ENCODE peak calls at places on chromosomes 7 and 10, in eight cellular contexts. One of them, this sample, is unnamed.

GRCh38 chr10:72158174-72158573 is 57.6 kb upstream of the ANAPC16 start:
- DNase-seq in transverse colon: no peak
- DNase-seq in GM12892: no peak
- DNase-seq in Panc1: no peak
- DNase-seq in HCT116: no peak
- DNase-seq in K562: no peak
- DNase-seq in sigmoid colon: no peak
- DNase-seq in GM12891: no peak
- DNase-seq in this sample: no peak

GRCh38 chr7:51590746-51591145 is 274.1 kb upstream of the COBL start:
- DNase-seq in transverse colon: no peak
- DNase-seq in GM12892: no peak
- DNase-seq in Panc1: no peak
- DNase-seq in HCT116: no peak
- DNase-seq in K562: no peak
- DNase-seq in sigmoid colon: no peak
- DNase-seq in GM12891: no peak
- DNase-seq in this sample: no peak

GRCh38 chr10:66639351-66639750 is 286.5 kb upstream of the LRRTM3 start:
- DNase-seq in transverse colon: no peak
- DNase-seq in GM12892: no peak
- DNase-seq in Panc1: no peak
- DNase-seq in HCT116: no peak
- DNase-seq in K562: no peak
- DNase-seq in sigmoid colon: no peak
- DNase-seq in GM12891: no peak
- DNase-seq in this sample: no peak

GRCh38 chr7:30491417-30491816 is 12.8 kb upstream of the NOD1 start:
- DNase-seq in transverse colon: no peak
- DNase-seq in GM12892: no peak
- DNase-seq in Panc1: no peak
- DNase-seq in HCT116: no peak
- DNase-seq in K562: no peak
- DNase-seq in sigmoid colon: no peak
- DNase-seq in GM12891: no peak
- DNase-seq in this sample: no peak

GRCh38 chr7:47326220-47326619 is 255.7 kb downstream of the TNS3 start:
- DNase-seq in transverse colon: no peak
- DNase-seq in GM12892: no peak
- DNase-seq in Panc1: no peak
- DNase-seq in HCT116: no peak
- DNase-seq in K562: no peak
- DNase-seq in sigmoid colon: no peak
- DNase-seq in GM12891: no peak
- DNase-seq in this sample: no peak

GRCh38 chr7:36775673-36776072 is 51.4 kb upstream of the AOAH start:
- DNase-seq in transverse colon: no peak
- DNase-seq in GM12892: no peak
- DNase-seq in Panc1: no peak
- DNase-seq in HCT116: no peak
- DNase-seq in K562: no peak
- DNase-seq in sigmoid colon: no peak
- DNase-seq in GM12891: no peak
- DNase-seq in this sample: no peak

GRCh38 chr7:117043051-117043546 is 89.8 kb downstream of the ST7 start:
- DNase-seq in transverse colon: no peak
- DNase-seq in GM12892: no peak
- DNase-seq in Panc1: no peak
- DNase-seq in HCT116: no peak
- DNase-seq in K562: no peak
- DNase-seq in sigmoid colon: no peak
- DNase-seq in GM12891: no peak
- DNase-seq in this sample: no peak

GRCh38 chr7:151086802-151087246 is 549 bp downstream of the AGAP3 start:
- DNase-seq in transverse colon: peak; percentile 35
- DNase-seq in GM12892: no peak
- DNase-seq in Panc1: no peak
- DNase-seq in HCT116: no peak
- DNase-seq in K562: peak; percentile 68
- DNase-seq in sigmoid colon: no peak
- DNase-seq in GM12891: no peak
- DNase-seq in this sample: peak; percentile 88

GRCh38 chr7:117190104-117190503 is 132.8 kb downstream of the WNT2 start:
- DNase-seq in transverse colon: no peak
- DNase-seq in GM12892: no peak
- DNase-seq in Panc1: no peak
- DNase-seq in HCT116: no peak
- DNase-seq in K562: no peak
- DNase-seq in sigmoid colon: no peak
- DNase-seq in GM12891: no peak
- DNase-seq in this sample: no peak

GRCh38 chr10:77036993-77037734 is 600.4 kb downstream of the KCNMA1 start:
- DNase-seq in transverse colon: no peak
- DNase-seq in GM12892: no peak
- DNase-seq in Panc1: peak; percentile 24
- DNase-seq in HCT116: peak; percentile 51
- DNase-seq in K562: peak; percentile 53
- DNase-seq in sigmoid colon: no peak
- DNase-seq in GM12891: no peak
- DNase-seq in this sample: no peak

GRCh38 chr10:124484016-124484415 is 22.4 kb downstream of the LHPP start:
- DNase-seq in transverse colon: no peak
- DNase-seq in GM12892: no peak
- DNase-seq in Panc1: no peak
- DNase-seq in HCT116: no peak
- DNase-seq in K562: no peak
- DNase-seq in sigmoid colon: no peak
- DNase-seq in GM12891: no peak
- DNase-seq in this sample: peak; percentile 56

GRCh38 chr7:36312064-36312914 is 77.4 kb upstream of the ANLN start:
- DNase-seq in transverse colon: peak; percentile 72
- DNase-seq in GM12892: peak; percentile 45
- DNase-seq in Panc1: no peak
- DNase-seq in HCT116: no peak
- DNase-seq in K562: peak; percentile 76
- DNase-seq in sigmoid colon: no peak
- DNase-seq in GM12891: peak; percentile 49
- DNase-seq in this sample: peak; percentile 47

GRCh38 chr7:497346-497745 is 22.3 kb downstream of the PDGFA start:
- DNase-seq in transverse colon: no peak
- DNase-seq in GM12892: no peak
- DNase-seq in Panc1: no peak
- DNase-seq in HCT116: no peak
- DNase-seq in K562: no peak
- DNase-seq in sigmoid colon: peak; percentile 39
- DNase-seq in GM12891: no peak
- DNase-seq in this sample: peak; percentile 57

GRCh38 chr7:152140067-152140466 is 114.6 kb downstream of the GALNT11 start:
- DNase-seq in transverse colon: no peak
- DNase-seq in GM12892: no peak
- DNase-seq in Panc1: no peak
- DNase-seq in HCT116: no peak
- DNase-seq in K562: no peak
- DNase-seq in sigmoid colon: no peak
- DNase-seq in GM12891: no peak
- DNase-seq in this sample: no peak

GRCh38 chr7:29274156-29275017 is 79.8 kb downstream of the CHN2 start:
- DNase-seq in transverse colon: no peak
- DNase-seq in GM12892: no peak
- DNase-seq in Panc1: no peak
- DNase-seq in HCT116: no peak
- DNase-seq in K562: no peak
- DNase-seq in sigmoid colon: no peak
- DNase-seq in GM12891: no peak
- DNase-seq in this sample: no peak

GRCh38 chr7:73844848-73845460 is 2.6 kb upstream of the METTL27 start:
- DNase-seq in transverse colon: no peak
- DNase-seq in GM12892: no peak
- DNase-seq in Panc1: no peak
- DNase-seq in HCT116: no peak
- DNase-seq in K562: no peak
- DNase-seq in sigmoid colon: no peak
- DNase-seq in GM12891: no peak
- DNase-seq in this sample: no peak

GRCh38 chr7:91264924-91265681 is 870 bp downstream of the FZD1 start:
- DNase-seq in transverse colon: peak; percentile 59
- DNase-seq in GM12892: peak; percentile 34
- DNase-seq in Panc1: no peak
- DNase-seq in HCT116: no peak
- DNase-seq in K562: peak; percentile 18
- DNase-seq in sigmoid colon: peak; percentile 77
- DNase-seq in GM12891: peak; percentile 38
- DNase-seq in this sample: peak; percentile 82

GRCh38 chr10:59362991-59363390 is 642 bp upstream of the FAM13C start:
- DNase-seq in transverse colon: peak; percentile 60
- DNase-seq in GM12892: no peak
- DNase-seq in Panc1: no peak
- DNase-seq in HCT116: no peak
- DNase-seq in K562: no peak
- DNase-seq in sigmoid colon: peak; percentile 90
- DNase-seq in GM12891: no peak
- DNase-seq in this sample: no peak

GRCh38 chr7:6164491-6164890 is 107.9 kb downstream of the CYTH3 start:
- DNase-seq in transverse colon: no peak
- DNase-seq in GM12892: no peak
- DNase-seq in Panc1: no peak
- DNase-seq in HCT116: no peak
- DNase-seq in K562: peak; percentile 14
- DNase-seq in sigmoid colon: peak; percentile 68
- DNase-seq in GM12891: no peak
- DNase-seq in this sample: no peak

GRCh38 chr7:2757904-2758672 is 70.1 kb downstream of the AMZ1 start:
- DNase-seq in transverse colon: peak; percentile 44
- DNase-seq in GM12892: no peak
- DNase-seq in Panc1: peak; percentile 94
- DNase-seq in HCT116: peak; percentile 88
- DNase-seq in K562: peak; percentile 94
- DNase-seq in sigmoid colon: peak; percentile 90
- DNase-seq in GM12891: no peak
- DNase-seq in this sample: no peak
- TF ChIP-seq POLR2AphosphoS5 in transverse colon: peak; percentile 61
- TF ChIP-seq POLR2AphosphoS5 in GM12892: peak; percentile 56
- TF ChIP-seq POLR2AphosphoS5 in Panc1: peak; percentile 73
- TF ChIP-seq POLR2AphosphoS5 in HCT116: no peak
- TF ChIP-seq POLR2AphosphoS5 in K562: peak; percentile 45
- TF ChIP-seq POLR2AphosphoS5 in sigmoid colon: peak; percentile 94
- TF ChIP-seq POLR2AphosphoS5 in GM12891: no peak
- TF ChIP-seq POLR2AphosphoS5 in this sample: no peak

DNA sequence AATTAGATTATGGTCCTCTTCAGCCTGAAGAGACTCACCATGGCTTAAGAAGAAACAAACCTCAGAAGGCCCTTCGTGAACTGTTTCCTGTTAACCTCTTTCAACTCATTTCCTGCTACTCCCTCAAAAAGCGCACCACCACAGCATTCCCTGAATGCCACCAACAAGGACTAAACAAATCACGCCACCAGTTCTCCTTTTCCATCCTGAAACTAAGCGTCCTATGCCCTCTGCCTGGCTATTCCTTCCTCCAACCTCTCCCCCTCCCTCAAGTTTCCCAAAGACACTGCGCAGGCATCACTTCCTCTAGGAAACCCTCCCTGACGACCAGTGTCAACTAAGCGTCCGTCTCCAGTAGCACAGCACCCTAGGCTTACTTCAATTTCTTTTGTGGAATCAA is 12.0 kb downstream of the YWHAG start:
- DNase-seq in transverse colon: no peak
- DNase-seq in GM12892: no peak
- DNase-seq in Panc1: no peak
- DNase-seq in HCT116: no peak
- DNase-seq in K562: no peak
- DNase-seq in sigmoid colon: peak; percentile 52
- DNase-seq in GM12891: no peak
- DNase-seq in this sample: no peak
- TF ChIP-seq POLR2AphosphoS5 in transverse colon: no peak
- TF ChIP-seq POLR2AphosphoS5 in GM12892: peak; percentile 33
- TF ChIP-seq POLR2AphosphoS5 in Panc1: no peak
- TF ChIP-seq POLR2AphosphoS5 in HCT116: no peak
- TF ChIP-seq POLR2AphosphoS5 in K562: no peak
- TF ChIP-seq POLR2AphosphoS5 in sigmoid colon: no peak
- TF ChIP-seq POLR2AphosphoS5 in GM12891: no peak
- TF ChIP-seq POLR2AphosphoS5 in this sample: no peak

DNA sequence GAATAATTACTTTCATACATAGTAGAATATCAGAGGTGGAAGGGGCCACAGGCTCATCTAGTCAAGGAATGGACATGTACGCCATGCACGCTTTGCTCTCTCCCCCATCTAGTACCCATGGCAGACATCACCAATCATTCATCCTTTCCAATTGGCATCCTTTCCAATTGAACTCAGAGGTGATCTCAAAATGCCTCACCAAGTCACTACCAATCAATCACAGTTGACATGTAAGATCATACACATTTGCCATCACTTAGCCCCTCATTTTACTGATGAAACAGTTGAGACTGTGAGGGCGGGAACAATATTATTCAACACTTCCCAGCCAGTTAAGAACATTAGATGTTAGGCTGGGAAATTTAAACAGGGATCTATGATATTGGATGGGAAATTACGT is 308.4 kb downstream of the FGFR2 start:
- DNase-seq in transverse colon: no peak
- DNase-seq in GM12892: no peak
- DNase-seq in Panc1: no peak
- DNase-seq in HCT116: no peak
- DNase-seq in K562: no peak
- DNase-seq in sigmoid colon: no peak
- DNase-seq in GM12891: no peak
- DNase-seq in this sample: no peak
- TF ChIP-seq POLR2AphosphoS5 in transverse colon: no peak
- TF ChIP-seq POLR2AphosphoS5 in GM12892: no peak
- TF ChIP-seq POLR2AphosphoS5 in Panc1: no peak
- TF ChIP-seq POLR2AphosphoS5 in HCT116: no peak
- TF ChIP-seq POLR2AphosphoS5 in K562: no peak
- TF ChIP-seq POLR2AphosphoS5 in sigmoid colon: no peak
- TF ChIP-seq POLR2AphosphoS5 in GM12891: no peak
- TF ChIP-seq POLR2AphosphoS5 in this sample: no peak

DNA sequence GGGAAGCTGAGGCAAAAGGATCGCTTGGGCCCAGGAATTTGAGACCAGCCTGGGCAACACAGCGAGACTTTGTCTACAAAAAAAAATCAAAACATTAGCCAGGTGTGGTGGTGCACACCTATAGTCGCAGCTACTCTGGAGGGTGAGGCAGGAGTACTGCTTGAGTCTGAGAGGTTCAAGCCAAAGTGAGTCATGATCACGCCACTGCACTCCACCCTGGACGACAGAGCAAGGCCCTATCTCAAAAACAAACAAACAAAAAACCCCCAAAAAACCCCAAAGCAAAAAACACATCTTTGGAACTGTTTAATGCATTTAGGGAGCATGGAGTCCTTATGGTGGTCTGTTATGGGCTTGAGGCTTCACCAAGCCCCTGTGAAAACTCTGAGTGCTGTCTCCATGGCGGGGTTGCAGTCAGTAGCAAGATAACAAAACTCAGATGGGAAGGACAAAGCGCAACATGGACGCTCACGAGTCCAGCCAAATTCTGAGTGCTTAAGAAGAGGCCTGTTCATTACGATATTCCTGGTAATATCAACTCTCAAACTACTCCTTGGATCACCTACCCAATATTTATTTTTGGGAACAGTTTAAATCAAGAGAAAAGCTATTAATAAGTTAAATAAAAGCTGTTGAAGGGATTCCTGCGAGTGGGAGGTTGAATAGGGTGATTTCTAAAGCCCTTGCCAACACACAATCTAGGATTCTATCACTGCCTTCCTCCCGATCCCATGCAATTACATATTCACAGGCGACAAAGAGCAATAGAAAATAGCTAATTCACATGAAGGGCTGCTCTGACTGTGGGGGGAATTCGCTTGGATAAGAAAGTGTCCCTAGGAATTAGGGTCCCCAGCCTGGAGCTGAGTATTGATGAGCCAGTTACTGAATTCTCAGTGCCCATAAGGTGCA is 123.3 kb downstream of the HIPK2 start:
- DNase-seq in transverse colon: no peak
- DNase-seq in GM12892: no peak
- DNase-seq in Panc1: no peak
- DNase-seq in HCT116: no peak
- DNase-seq in K562: no peak
- DNase-seq in sigmoid colon: no peak
- DNase-seq in GM12891: no peak
- DNase-seq in this sample: no peak
- TF ChIP-seq POLR2AphosphoS5 in transverse colon: no peak
- TF ChIP-seq POLR2AphosphoS5 in GM12892: no peak
- TF ChIP-seq POLR2AphosphoS5 in Panc1: no peak
- TF ChIP-seq POLR2AphosphoS5 in HCT116: no peak
- TF ChIP-seq POLR2AphosphoS5 in K562: no peak
- TF ChIP-seq POLR2AphosphoS5 in sigmoid colon: no peak
- TF ChIP-seq POLR2AphosphoS5 in GM12891: no peak
- TF ChIP-seq POLR2AphosphoS5 in this sample: no peak

This sample was measured in spleen.